ENCODE peak calls at places on chromosomes 16 and 17, in seven cellular contexts. One of them, this sample, is unnamed.

GRCh38 chr16:82412770-82413169 is 214.0 kb upstream of the CDH13 start:
- DNase-seq in heart left ventricle: no peak
- DNase-seq in esophagus muscularis mucosa: peak
- DNase-seq in A549: no peak
- DNase-seq in IMR-90: no peak
- DNase-seq in lower leg skin: no peak
- DNase-seq in endothelial cell of umbilical vein: no peak
- DNase-seq in this sample: no peak

GRCh38 chr17:31843382-31843780 is 15.7 kb downstream of the COPRS start:
- DNase-seq in IMR-90: peak
- DNase-seq in esophagus muscularis mucosa: no peak
- DNase-seq in A549: no peak
- DNase-seq in endothelial cell of umbilical vein: no peak
- DNase-seq in heart left ventricle: no peak
- DNase-seq in lower leg skin: no peak
- DNase-seq in this sample: no peak

GRCh38 chr17:6110592-6110991 is 40.4 kb downstream of the WSCD1 start:
- DNase-seq in A549: no peak
- DNase-seq in lower leg skin: no peak
- DNase-seq in esophagus muscularis mucosa: no peak
- DNase-seq in endothelial cell of umbilical vein: peak
- DNase-seq in heart left ventricle: no peak
- DNase-seq in IMR-90: no peak
- DNase-seq in this sample: no peak

GRCh38 chr16:2287916-2288547 is 20.1 kb upstream of the RNPS1 start:
- DNase-seq in esophagus muscularis mucosa: no peak
- DNase-seq in endothelial cell of umbilical vein: no peak
- DNase-seq in IMR-90: no peak
- DNase-seq in lower leg skin: no peak
- DNase-seq in heart left ventricle: no peak
- DNase-seq in A549: no peak
- DNase-seq in this sample: no peak

GRCh38 chr17:41689497-41690299 is 1.0 kb downstream of the EIF1 start:
- DNase-seq in A549: no peak
- DNase-seq in endothelial cell of umbilical vein: peak
- DNase-seq in lower leg skin: no peak
- DNase-seq in IMR-90: peak
- DNase-seq in esophagus muscularis mucosa: no peak
- DNase-seq in heart left ventricle: no peak
- DNase-seq in this sample: no peak

GRCh38 chr16:54361813-54362212 is 75.2 kb upstream of the IRX3 start:
- DNase-seq in heart left ventricle: no peak
- DNase-seq in endothelial cell of umbilical vein: no peak
- DNase-seq in esophagus muscularis mucosa: no peak
- DNase-seq in IMR-90: no peak
- DNase-seq in A549: peak
- DNase-seq in lower leg skin: no peak
- DNase-seq in this sample: no peak

GRCh38 chr17:66459811-66460270 is 157.4 kb downstream of the PRKCA start:
- DNase-seq in A549: peak
- DNase-seq in esophagus muscularis mucosa: no peak
- DNase-seq in IMR-90: peak
- DNase-seq in endothelial cell of umbilical vein: peak
- DNase-seq in lower leg skin: peak
- DNase-seq in heart left ventricle: peak
- DNase-seq in this sample: no peak

GRCh38 chr17:57342141-57342540 is 85.8 kb downstream of the MSI2 start:
- DNase-seq in endothelial cell of umbilical vein: no peak
- DNase-seq in heart left ventricle: no peak
- DNase-seq in IMR-90: no peak
- DNase-seq in A549: no peak
- DNase-seq in esophagus muscularis mucosa: no peak
- DNase-seq in lower leg skin: no peak
- DNase-seq in this sample: no peak

GRCh38 chr17:82273327-82274133 is at the start of gene CSNK1D:
- DNase-seq in IMR-90: peak
- DNase-seq in heart left ventricle: peak
- DNase-seq in A549: peak
- DNase-seq in esophagus muscularis mucosa: peak
- DNase-seq in lower leg skin: peak
- DNase-seq in endothelial cell of umbilical vein: peak
- DNase-seq in this sample: no peak

GRCh38 chr16:70651524-70651923 is 5.2 kb downstream of the IL34 start:
- DNase-seq in lower leg skin: no peak
- DNase-seq in IMR-90: peak
- DNase-seq in heart left ventricle: no peak
- DNase-seq in esophagus muscularis mucosa: no peak
- DNase-seq in endothelial cell of umbilical vein: no peak
- DNase-seq in A549: no peak
- DNase-seq in this sample: no peak

GRCh38 chr16:2856686-2857450 is 1.1 kb downstream of the PRSS22 start:
- DNase-seq in heart left ventricle: no peak
- DNase-seq in esophagus muscularis mucosa: no peak
- DNase-seq in lower leg skin: no peak
- DNase-seq in A549: no peak
- DNase-seq in endothelial cell of umbilical vein: no peak
- DNase-seq in IMR-90: no peak
- DNase-seq in this sample: no peak

GRCh38 chr17:49399995-49400394 is 14.7 kb downstream of the PHB1 start:
- DNase-seq in endothelial cell of umbilical vein: no peak
- DNase-seq in lower leg skin: no peak
- DNase-seq in IMR-90: no peak
- DNase-seq in esophagus muscularis mucosa: no peak
- DNase-seq in heart left ventricle: no peak
- DNase-seq in A549: no peak
- DNase-seq in this sample: no peak

GRCh38 chr17:35605753-35606152 is 18.6 kb downstream of the AP2B1 start:
- DNase-seq in esophagus muscularis mucosa: no peak
- DNase-seq in heart left ventricle: no peak
- DNase-seq in endothelial cell of umbilical vein: no peak
- DNase-seq in IMR-90: peak
- DNase-seq in A549: no peak
- DNase-seq in lower leg skin: no peak
- DNase-seq in this sample: no peak

GRCh38 chr16:59881366-59881765 is 1147.2 kb upstream of the GOT2 start:
- DNase-seq in heart left ventricle: no peak
- DNase-seq in endothelial cell of umbilical vein: no peak
- DNase-seq in A549: no peak
- DNase-seq in IMR-90: no peak
- DNase-seq in lower leg skin: no peak
- DNase-seq in esophagus muscularis mucosa: no peak
- DNase-seq in this sample: no peak

GRCh38 chr17:35879748-35880654 is at the start of gene CCL5:
- DNase-seq in esophagus muscularis mucosa: no peak
- DNase-seq in lower leg skin: no peak
- DNase-seq in A549: no peak
- DNase-seq in IMR-90: peak
- DNase-seq in heart left ventricle: no peak
- DNase-seq in endothelial cell of umbilical vein: no peak
- DNase-seq in this sample: no peak

GRCh38 chr16:46757339-46758050 is 9.4 kb upstream of the MYLK3 start:
- DNase-seq in A549: no peak
- DNase-seq in IMR-90: peak
- DNase-seq in heart left ventricle: peak
- DNase-seq in lower leg skin: no peak
- DNase-seq in endothelial cell of umbilical vein: no peak
- DNase-seq in esophagus muscularis mucosa: no peak
- DNase-seq in this sample: no peak

GRCh38 chr17:2794116-2794803 is 2.0 kb upstream of the RAP1GAP2 start:
- DNase-seq in lower leg skin: no peak
- DNase-seq in A549: no peak
- DNase-seq in IMR-90: no peak
- DNase-seq in heart left ventricle: no peak
- DNase-seq in endothelial cell of umbilical vein: no peak
- DNase-seq in esophagus muscularis mucosa: no peak
- DNase-seq in this sample: no peak

GRCh38 chr17:82152114-82152513 is 54.1 kb upstream of the FASN start:
- DNase-seq in esophagus muscularis mucosa: no peak
- DNase-seq in lower leg skin: no peak
- DNase-seq in IMR-90: no peak
- DNase-seq in A549: no peak
- DNase-seq in heart left ventricle: no peak
- DNase-seq in endothelial cell of umbilical vein: no peak
- DNase-seq in this sample: no peak

GRCh38 chr17:57662021-57662420 is 83.1 kb downstream of the CCDC182 start:
- DNase-seq in A549: no peak
- DNase-seq in lower leg skin: no peak
- DNase-seq in heart left ventricle: no peak
- DNase-seq in esophagus muscularis mucosa: no peak
- DNase-seq in endothelial cell of umbilical vein: no peak
- DNase-seq in IMR-90: no peak
- DNase-seq in this sample: no peak

GRCh38 chr17:10069301-10069700 is 129.1 kb downstream of the GAS7 start:
- DNase-seq in endothelial cell of umbilical vein: no peak
- DNase-seq in A549: no peak
- DNase-seq in esophagus muscularis mucosa: no peak
- DNase-seq in heart left ventricle: no peak
- DNase-seq in lower leg skin: no peak
- DNase-seq in IMR-90: no peak
- DNase-seq in this sample: no peak

GRCh38 chr17:39755550-39756375 is 18.0 kb downstream of the GRB7 start:
- DNase-seq in lower leg skin: peak
- DNase-seq in endothelial cell of umbilical vein: no peak
- DNase-seq in IMR-90: peak
- DNase-seq in esophagus muscularis mucosa: no peak
- DNase-seq in A549: no peak
- DNase-seq in heart left ventricle: no peak
- DNase-seq in this sample: no peak

GRCh38 chr17:50889528-50890118 is 23.5 kb upstream of the TOB1 start:
- DNase-seq in lower leg skin: no peak
- DNase-seq in endothelial cell of umbilical vein: no peak
- DNase-seq in heart left ventricle: no peak
- DNase-seq in A549: no peak
- DNase-seq in esophagus muscularis mucosa: no peak
- DNase-seq in IMR-90: no peak
- DNase-seq in this sample: no peak

GRCh38 chr16:4105848-4106247 is 10.4 kb downstream of the ADCY9 start:
- DNase-seq in lower leg skin: no peak
- DNase-seq in A549: no peak
- DNase-seq in heart left ventricle: no peak
- DNase-seq in endothelial cell of umbilical vein: no peak
- DNase-seq in esophagus muscularis mucosa: no peak
- DNase-seq in IMR-90: no peak
- DNase-seq in this sample: no peak

GRCh38 chr17:19759934-19760530 is 11.9 kb upstream of the ALDH3A1 start:
- DNase-seq in lower leg skin: peak
- DNase-seq in endothelial cell of umbilical vein: no peak
- DNase-seq in heart left ventricle: no peak
- DNase-seq in esophagus muscularis mucosa: no peak
- DNase-seq in A549: no peak
- DNase-seq in IMR-90: no peak
- DNase-seq in this sample: no peak

GRCh38 chr17:64115871-64116534 is 13.9 kb downstream of the ERN1 start:
- DNase-seq in lower leg skin: no peak
- DNase-seq in IMR-90: peak
- DNase-seq in endothelial cell of umbilical vein: no peak
- DNase-seq in heart left ventricle: no peak
- DNase-seq in A549: peak
- DNase-seq in esophagus muscularis mucosa: no peak
- DNase-seq in this sample: no peak

GRCh38 chr17:29155966-29156338 is 24.2 kb downstream of the MYO18A start:
- DNase-seq in A549: no peak
- DNase-seq in esophagus muscularis mucosa: no peak
- DNase-seq in IMR-90: peak
- DNase-seq in lower leg skin: no peak
- DNase-seq in heart left ventricle: no peak
- DNase-seq in endothelial cell of umbilical vein: peak
- DNase-seq in this sample: no peak
- TF ChIP-seq CTCF in A549: no peak
- TF ChIP-seq CTCF in esophagus muscularis mucosa: no peak
- TF ChIP-seq CTCF in IMR-90: no peak
- TF ChIP-seq CTCF in lower leg skin: no peak
- TF ChIP-seq CTCF in heart left ventricle: no peak
- TF ChIP-seq CTCF in endothelial cell of umbilical vein: no peak
- TF ChIP-seq CTCF in this sample: no peak

DNA sequence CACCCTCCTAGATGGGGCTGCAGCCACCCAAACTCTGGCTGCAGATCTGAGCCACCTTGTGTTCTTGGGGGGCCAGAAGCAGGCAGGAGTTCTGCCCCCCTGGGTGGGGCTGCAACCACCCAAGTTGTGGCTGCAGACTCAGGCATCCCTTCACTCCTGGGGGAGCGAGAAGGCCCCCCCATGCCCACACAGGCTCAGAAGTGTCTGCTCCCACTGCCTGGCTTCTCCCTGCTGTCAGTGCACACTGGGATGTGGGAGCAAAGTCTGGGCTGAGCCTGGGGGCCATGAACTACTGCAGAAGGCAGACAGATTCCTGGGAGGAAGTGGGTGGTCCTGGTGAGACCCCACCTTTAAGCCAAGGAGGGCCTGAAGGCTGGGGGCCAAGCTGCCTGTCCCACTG is 13.0 kb downstream of the MT1X start:
- DNase-seq in lower leg skin: no peak
- DNase-seq in esophagus muscularis mucosa: no peak
- DNase-seq in A549: no peak
- DNase-seq in endothelial cell of umbilical vein: no peak
- DNase-seq in heart left ventricle: no peak
- DNase-seq in IMR-90: no peak
- DNase-seq in this sample: no peak
- TF ChIP-seq POLR2A in lower leg skin: no peak
- TF ChIP-seq POLR2A in esophagus muscularis mucosa: no peak
- TF ChIP-seq POLR2A in A549: no peak
- TF ChIP-seq POLR2A in endothelial cell of umbilical vein: no peak
- TF ChIP-seq POLR2A in heart left ventricle: no peak
- TF ChIP-seq POLR2A in IMR-90: no peak
- TF ChIP-seq POLR2A in this sample: no peak

GRCh38 chr16:708959-709358 is 3.4 kb upstream of the FBXL16 start:
- DNase-seq in endothelial cell of umbilical vein: no peak
- DNase-seq in esophagus muscularis mucosa: no peak
- DNase-seq in IMR-90: no peak
- DNase-seq in heart left ventricle: no peak
- DNase-seq in lower leg skin: no peak
- DNase-seq in A549: no peak
- DNase-seq in this sample: no peak

GRCh38 chr16:710500-711075 is 4.3 kb upstream of the METRN start:
- DNase-seq in lower leg skin: no peak
- DNase-seq in heart left ventricle: no peak
- DNase-seq in IMR-90: no peak
- DNase-seq in esophagus muscularis mucosa: no peak
- DNase-seq in A549: no peak
- DNase-seq in endothelial cell of umbilical vein: no peak
- DNase-seq in this sample: no peak

GRCh38 chr16:708019-708418 is 2.4 kb upstream of the FBXL16 start:
- DNase-seq in lower leg skin: no peak
- DNase-seq in esophagus muscularis mucosa: no peak
- DNase-seq in IMR-90: no peak
- DNase-seq in endothelial cell of umbilical vein: no peak
- DNase-seq in A549: no peak
- DNase-seq in heart left ventricle: no peak
- DNase-seq in this sample: no peak

GRCh38 chr16:711084-711483 is 3.8 kb upstream of the METRN start:
- DNase-seq in endothelial cell of umbilical vein: no peak
- DNase-seq in lower leg skin: no peak
- DNase-seq in IMR-90: no peak
- DNase-seq in heart left ventricle: no peak
- DNase-seq in A549: no peak
- DNase-seq in esophagus muscularis mucosa: no peak
- DNase-seq in this sample: no peak

GRCh38 chr16:709651-710499 is 4.3 kb upstream of the FBXL16 start:
- DNase-seq in heart left ventricle: peak
- DNase-seq in esophagus muscularis mucosa: no peak
- DNase-seq in IMR-90: peak
- DNase-seq in lower leg skin: no peak
- DNase-seq in endothelial cell of umbilical vein: no peak
- DNase-seq in A549: no peak
- DNase-seq in this sample: no peak
- TF ChIP-seq CTCF in heart left ventricle: no peak
- TF ChIP-seq CTCF in esophagus muscularis mucosa: no peak
- TF ChIP-seq CTCF in IMR-90: no peak
- TF ChIP-seq CTCF in lower leg skin: no peak
- TF ChIP-seq CTCF in endothelial cell of umbilical vein: no peak
- TF ChIP-seq CTCF in A549: no peak
- TF ChIP-seq CTCF in this sample: no peak

GRCh38 chr16:76535-77272 is 1.3 kb upstream of the MPG start:
- DNase-seq in lower leg skin: peak
- DNase-seq in IMR-90: peak
- DNase-seq in A549: peak
- DNase-seq in esophagus muscularis mucosa: no peak
- DNase-seq in heart left ventricle: peak
- DNase-seq in endothelial cell of umbilical vein: peak
- DNase-seq in this sample: no peak
- TF ChIP-seq POLR2A in lower leg skin: no peak
- TF ChIP-seq POLR2A in IMR-90: peak
- TF ChIP-seq POLR2A in A549: no peak
- TF ChIP-seq POLR2A in esophagus muscularis mucosa: no peak
- TF ChIP-seq POLR2A in heart left ventricle: peak
- TF ChIP-seq POLR2A in endothelial cell of umbilical vein: peak
- TF ChIP-seq POLR2A in this sample: no peak